ENCODE peak calls at places on chromosomes 1 and 21, in seven cellular contexts. One of them, this sample, is unnamed.
A peak's percentile ranks its signal among the peaks of the same experiment; 100 is the strongest.

GRCh38 chr1:6188466-6188865 is 8.3 kb upstream of the CHD5 start:
- DNase-seq in heart right ventricle: no peak
- DNase-seq in brain microvascular endothelial cell: no peak
- DNase-seq in left ventricle myocardium inferior: no peak
- DNase-seq in esophagus muscularis mucosa: no peak
- DNase-seq in body of pancreas: no peak
- DNase-seq in lower lobe of right lung: no peak
- DNase-seq in this sample: peak; percentile 0

GRCh38 chr21:38286739-38287426 is 30.1 kb downstream of the KCNJ15 start:
- DNase-seq in heart right ventricle: no peak
- DNase-seq in brain microvascular endothelial cell: no peak
- DNase-seq in left ventricle myocardium inferior: no peak
- DNase-seq in esophagus muscularis mucosa: no peak
- DNase-seq in body of pancreas: no peak
- DNase-seq in lower lobe of right lung: no peak
- DNase-seq in this sample: no peak

GRCh38 chr1:3306583-3307285 is 147.7 kb upstream of the ARHGEF16 start:
- DNase-seq in heart right ventricle: no peak
- DNase-seq in brain microvascular endothelial cell: peak; percentile 56
- DNase-seq in left ventricle myocardium inferior: no peak
- DNase-seq in esophagus muscularis mucosa: no peak
- DNase-seq in body of pancreas: no peak
- DNase-seq in lower lobe of right lung: no peak
- DNase-seq in this sample: no peak

GRCh38 chr1:28761189-28761588 is 24.4 kb downstream of the YTHDF2 start:
- DNase-seq in heart right ventricle: no peak
- DNase-seq in brain microvascular endothelial cell: no peak
- DNase-seq in left ventricle myocardium inferior: no peak
- DNase-seq in esophagus muscularis mucosa: no peak
- DNase-seq in body of pancreas: no peak
- DNase-seq in lower lobe of right lung: no peak
- DNase-seq in this sample: no peak

GRCh38 chr1:100879422-100879821 is 15.2 kb downstream of the EXTL2 start:
- DNase-seq in heart right ventricle: no peak
- DNase-seq in brain microvascular endothelial cell: no peak
- DNase-seq in left ventricle myocardium inferior: no peak
- DNase-seq in esophagus muscularis mucosa: no peak
- DNase-seq in body of pancreas: no peak
- DNase-seq in lower lobe of right lung: no peak
- DNase-seq in this sample: no peak

GRCh38 chr1:150346316-150346715 is 17.6 kb upstream of the RPRD2 start:
- DNase-seq in heart right ventricle: no peak
- DNase-seq in brain microvascular endothelial cell: no peak
- DNase-seq in left ventricle myocardium inferior: no peak
- DNase-seq in esophagus muscularis mucosa: no peak
- DNase-seq in body of pancreas: no peak
- DNase-seq in lower lobe of right lung: no peak
- DNase-seq in this sample: no peak

GRCh38 chr1:32893198-32894018 is 7.1 kb downstream of the HPCA start:
- DNase-seq in heart right ventricle: no peak
- DNase-seq in brain microvascular endothelial cell: no peak
- DNase-seq in left ventricle myocardium inferior: peak; percentile 36
- DNase-seq in esophagus muscularis mucosa: no peak
- DNase-seq in body of pancreas: peak; percentile 48
- DNase-seq in lower lobe of right lung: no peak
- DNase-seq in this sample: peak; percentile 43

GRCh38 chr1:32413507-32414185 is 19.4 kb upstream of the BSDC1 start:
- DNase-seq in heart right ventricle: peak; percentile 76
- DNase-seq in brain microvascular endothelial cell: peak; percentile 17
- DNase-seq in left ventricle myocardium inferior: peak; percentile 20
- DNase-seq in esophagus muscularis mucosa: no peak
- DNase-seq in body of pancreas: peak; percentile 47
- DNase-seq in lower lobe of right lung: peak; percentile 47
- DNase-seq in this sample: no peak

GRCh38 chr1:192907545-192908243 is 98.9 kb downstream of the RGS2 start:
- DNase-seq in heart right ventricle: no peak
- DNase-seq in brain microvascular endothelial cell: peak; percentile 53
- DNase-seq in left ventricle myocardium inferior: no peak
- DNase-seq in esophagus muscularis mucosa: no peak
- DNase-seq in body of pancreas: no peak
- DNase-seq in lower lobe of right lung: no peak
- DNase-seq in this sample: no peak

GRCh38 chr1:234925440-234926251 is 203.0 kb downstream of the TOMM20 start:
- DNase-seq in heart right ventricle: no peak
- DNase-seq in brain microvascular endothelial cell: peak; percentile 98
- DNase-seq in left ventricle myocardium inferior: no peak
- DNase-seq in esophagus muscularis mucosa: no peak
- DNase-seq in body of pancreas: peak; percentile 51
- DNase-seq in lower lobe of right lung: no peak
- DNase-seq in this sample: no peak

GRCh38 chr1:101587749-101588148 is 350.9 kb downstream of the S1PR1 start:
- DNase-seq in heart right ventricle: peak; percentile 53
- DNase-seq in brain microvascular endothelial cell: peak; percentile 59
- DNase-seq in left ventricle myocardium inferior: peak; percentile 51
- DNase-seq in esophagus muscularis mucosa: no peak
- DNase-seq in body of pancreas: peak; percentile 27
- DNase-seq in lower lobe of right lung: no peak
- DNase-seq in this sample: peak; percentile 58

GRCh38 chr1:9700340-9700739 is 48.8 kb downstream of the PIK3CD start:
- DNase-seq in heart right ventricle: no peak
- DNase-seq in brain microvascular endothelial cell: peak; percentile 83
- DNase-seq in left ventricle myocardium inferior: no peak
- DNase-seq in esophagus muscularis mucosa: no peak
- DNase-seq in body of pancreas: no peak
- DNase-seq in lower lobe of right lung: no peak
- DNase-seq in this sample: no peak

GRCh38 chr21:14491269-14491681 is 54.8 kb downstream of the SAMSN1 start:
- DNase-seq in heart right ventricle: no peak
- DNase-seq in brain microvascular endothelial cell: no peak
- DNase-seq in left ventricle myocardium inferior: no peak
- DNase-seq in esophagus muscularis mucosa: no peak
- DNase-seq in body of pancreas: no peak
- DNase-seq in lower lobe of right lung: no peak
- DNase-seq in this sample: no peak

GRCh38 chr21:42218836-42219605 is at the start of gene ABCG1:
- DNase-seq in heart right ventricle: no peak
- DNase-seq in brain microvascular endothelial cell: no peak
- DNase-seq in left ventricle myocardium inferior: peak; percentile 54
- DNase-seq in esophagus muscularis mucosa: no peak
- DNase-seq in body of pancreas: peak; percentile 48
- DNase-seq in lower lobe of right lung: peak; percentile 71
- DNase-seq in this sample: peak; percentile 49

GRCh38 chr1:4025752-4026151 is 125.7 kb upstream of the C1orf174 start:
- DNase-seq in heart right ventricle: no peak
- DNase-seq in brain microvascular endothelial cell: no peak
- DNase-seq in left ventricle myocardium inferior: no peak
- DNase-seq in esophagus muscularis mucosa: peak; percentile 82
- DNase-seq in body of pancreas: no peak
- DNase-seq in lower lobe of right lung: no peak
- DNase-seq in this sample: no peak

GRCh38 chr1:16921391-16922185 is at the start of gene CROCC:
- DNase-seq in heart right ventricle: no peak
- DNase-seq in brain microvascular endothelial cell: peak; percentile 37
- DNase-seq in left ventricle myocardium inferior: peak; percentile 25
- DNase-seq in esophagus muscularis mucosa: no peak
- DNase-seq in body of pancreas: peak; percentile 87
- DNase-seq in lower lobe of right lung: peak; percentile 48
- DNase-seq in this sample: peak; percentile 68

GRCh38 chr1:53686371-53687267 is 52.3 kb downstream of the GLIS1 start:
- DNase-seq in heart right ventricle: no peak
- DNase-seq in brain microvascular endothelial cell: peak; percentile 45
- DNase-seq in left ventricle myocardium inferior: no peak
- DNase-seq in esophagus muscularis mucosa: no peak
- DNase-seq in body of pancreas: no peak
- DNase-seq in lower lobe of right lung: no peak
- DNase-seq in this sample: no peak

DNA sequence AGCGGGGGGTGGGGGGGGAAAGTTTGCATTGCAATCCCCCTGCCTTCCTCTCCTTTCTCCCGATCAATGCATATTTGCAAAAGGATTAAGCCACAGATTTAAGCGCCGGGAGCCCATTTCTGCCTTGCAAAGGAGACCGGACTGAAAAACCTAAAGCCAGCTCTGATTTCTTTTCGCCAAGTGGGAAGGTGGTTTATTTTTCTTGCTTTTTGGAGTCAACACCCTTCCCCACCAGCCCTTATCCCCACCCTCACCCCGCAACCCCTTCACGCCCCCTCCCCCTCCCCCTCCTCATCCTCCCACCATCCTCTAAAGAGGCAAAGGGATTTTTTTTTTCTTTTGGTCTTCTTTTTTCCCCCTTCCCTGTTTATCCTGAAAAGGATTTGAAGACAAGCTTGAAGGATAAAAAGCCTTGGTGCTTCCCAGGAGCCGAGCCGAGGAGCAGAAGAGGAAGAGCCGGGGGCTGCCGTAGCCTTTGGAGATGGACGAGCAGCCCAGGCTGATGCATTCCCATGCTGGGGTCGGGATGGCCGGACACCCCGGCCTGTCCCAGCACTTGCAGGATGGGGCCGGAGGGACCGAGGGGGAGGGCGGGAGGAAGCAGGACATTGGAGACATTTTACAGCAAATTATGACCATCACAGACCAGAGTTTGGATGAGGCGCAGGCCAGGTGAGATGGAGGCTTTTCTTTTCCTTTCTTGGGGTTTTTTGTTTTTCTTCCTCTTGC is 522 bp downstream of the PBX1 start:
- DNase-seq in heart right ventricle: peak; percentile 31
- DNase-seq in brain microvascular endothelial cell: no peak
- DNase-seq in left ventricle myocardium inferior: peak; percentile 34
- DNase-seq in esophagus muscularis mucosa: no peak
- DNase-seq in body of pancreas: peak; percentile 23
- DNase-seq in lower lobe of right lung: peak; percentile 51
- DNase-seq in this sample: peak; percentile 71
- H3K4me3 ChIP-seq in heart right ventricle: peak overlapping the region; percentile 56
- H3K4me3 ChIP-seq in brain microvascular endothelial cell: peak overlapping the region; percentile 74
- H3K4me3 ChIP-seq in left ventricle myocardium inferior: peak overlapping the region; percentile 82
- H3K4me3 ChIP-seq in esophagus muscularis mucosa: peak overlapping the region; percentile 86
- H3K4me3 ChIP-seq in body of pancreas: peak overlapping the region; percentile 93
- H3K4me3 ChIP-seq in lower lobe of right lung: peak overlapping the region; percentile 69
- H3K4me3 ChIP-seq in this sample: peak overlapping the region; percentile 85

GRCh38 chr1:1406101-1406820 is 832 bp downstream of the MRPL20 start:
- DNase-seq in heart right ventricle: no peak
- DNase-seq in brain microvascular endothelial cell: no peak
- DNase-seq in left ventricle myocardium inferior: no peak
- DNase-seq in esophagus muscularis mucosa: no peak
- DNase-seq in body of pancreas: no peak
- DNase-seq in lower lobe of right lung: no peak
- DNase-seq in this sample: peak; percentile 52

GRCh38 chr1:1401457-1402010 is 2.4 kb upstream of the CCNL2 start:
- DNase-seq in heart right ventricle: no peak
- DNase-seq in brain microvascular endothelial cell: no peak
- DNase-seq in left ventricle myocardium inferior: no peak
- DNase-seq in esophagus muscularis mucosa: no peak
- DNase-seq in body of pancreas: no peak
- DNase-seq in lower lobe of right lung: no peak
- DNase-seq in this sample: no peak

GRCh38 chr1:1402081-1402900 is 3.2 kb upstream of the CCNL2 start:
- DNase-seq in heart right ventricle: no peak
- DNase-seq in brain microvascular endothelial cell: peak; percentile 46
- DNase-seq in left ventricle myocardium inferior: no peak
- DNase-seq in esophagus muscularis mucosa: no peak
- DNase-seq in body of pancreas: peak; percentile 40
- DNase-seq in lower lobe of right lung: no peak
- DNase-seq in this sample: peak; percentile 34

GRCh38 chr1:1400576-1401456 is 1.7 kb upstream of the CCNL2 start:
- DNase-seq in heart right ventricle: no peak
- DNase-seq in brain microvascular endothelial cell: no peak
- DNase-seq in left ventricle myocardium inferior: no peak
- DNase-seq in esophagus muscularis mucosa: no peak
- DNase-seq in body of pancreas: no peak
- DNase-seq in lower lobe of right lung: no peak
- DNase-seq in this sample: no peak

GRCh38 chr1:1403543-1404112 is 3.5 kb downstream of the MRPL20 start:
- DNase-seq in heart right ventricle: no peak
- DNase-seq in brain microvascular endothelial cell: no peak
- DNase-seq in left ventricle myocardium inferior: no peak
- DNase-seq in esophagus muscularis mucosa: no peak
- DNase-seq in body of pancreas: no peak
- DNase-seq in lower lobe of right lung: no peak
- DNase-seq in this sample: no peak
- H3K36me3 ChIP-seq in heart right ventricle: peaks cover 57% of the 10 kb centered on the region
- H3K36me3 ChIP-seq in brain microvascular endothelial cell: peaks cover 33% of the 10 kb centered on the region
- H3K36me3 ChIP-seq in left ventricle myocardium inferior: peaks cover 52% of the 10 kb centered on the region
- H3K36me3 ChIP-seq in esophagus muscularis mucosa: peaks cover 53% of the 10 kb centered on the region
- H3K36me3 ChIP-seq in body of pancreas: peaks cover 5% of the 10 kb centered on the region
- H3K36me3 ChIP-seq in lower lobe of right lung: peaks cover 58% of the 10 kb centered on the region
- H3K36me3 ChIP-seq in this sample: peaks cover 10% of the 10 kb centered on the region

DNA sequence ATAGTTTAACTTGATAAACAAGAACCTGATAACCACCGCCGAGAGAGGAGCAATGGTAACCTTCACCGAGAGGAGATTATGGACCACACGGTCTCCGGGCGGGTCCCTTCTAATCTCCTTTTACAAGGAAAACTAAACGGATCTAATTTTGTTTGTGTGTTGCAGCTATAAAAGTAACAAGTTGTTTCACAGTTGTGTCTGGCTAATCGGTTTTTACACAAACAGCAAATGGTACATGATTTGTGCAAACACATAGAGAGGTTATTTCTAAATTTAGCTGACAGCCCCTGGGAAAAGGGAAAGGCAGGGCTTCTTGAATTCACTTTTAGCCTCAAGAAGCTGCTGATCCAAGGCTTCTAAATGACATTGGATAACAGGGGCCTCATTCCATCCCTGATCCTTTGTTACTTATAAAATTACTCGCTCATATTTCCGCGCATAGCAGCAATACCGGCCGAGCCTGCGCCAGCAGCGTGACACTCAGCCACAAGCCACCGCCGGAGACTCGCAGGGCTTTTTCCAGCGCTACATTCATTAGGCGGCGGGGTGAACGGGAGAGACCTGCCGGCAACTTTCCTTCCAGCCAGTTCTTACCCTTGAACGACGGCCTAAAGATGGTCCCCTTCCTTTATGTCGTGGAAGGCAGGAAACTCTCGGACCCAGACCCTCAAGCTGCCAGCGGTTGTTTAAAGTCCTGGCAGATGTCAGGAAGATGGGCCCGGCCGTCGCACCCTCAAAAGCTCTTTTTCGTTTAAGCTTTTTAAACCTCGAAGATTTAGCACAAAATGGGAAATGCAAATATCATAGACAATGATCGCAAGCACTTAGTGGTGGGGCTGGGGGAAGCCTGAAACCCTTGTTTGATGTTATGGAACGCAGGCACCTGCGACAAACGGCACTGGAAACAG is 4.4 kb downstream of the FOXD3 start:
- DNase-seq in heart right ventricle: no peak
- DNase-seq in brain microvascular endothelial cell: no peak
- DNase-seq in left ventricle myocardium inferior: no peak
- DNase-seq in esophagus muscularis mucosa: no peak
- DNase-seq in body of pancreas: no peak
- DNase-seq in lower lobe of right lung: no peak
- DNase-seq in this sample: no peak
- H3K4me3 ChIP-seq in heart right ventricle: peak overlapping the region; percentile 12
- H3K4me3 ChIP-seq in brain microvascular endothelial cell: peak overlapping the region; percentile 9
- H3K4me3 ChIP-seq in left ventricle myocardium inferior: peak overlapping the region; percentile 7
- H3K4me3 ChIP-seq in esophagus muscularis mucosa: peak overlapping the region; percentile 13
- H3K4me3 ChIP-seq in body of pancreas: no peak overlapping the region
- H3K4me3 ChIP-seq in lower lobe of right lung: no peak overlapping the region
- H3K4me3 ChIP-seq in this sample: peak overlapping the region; percentile 12

DNA sequence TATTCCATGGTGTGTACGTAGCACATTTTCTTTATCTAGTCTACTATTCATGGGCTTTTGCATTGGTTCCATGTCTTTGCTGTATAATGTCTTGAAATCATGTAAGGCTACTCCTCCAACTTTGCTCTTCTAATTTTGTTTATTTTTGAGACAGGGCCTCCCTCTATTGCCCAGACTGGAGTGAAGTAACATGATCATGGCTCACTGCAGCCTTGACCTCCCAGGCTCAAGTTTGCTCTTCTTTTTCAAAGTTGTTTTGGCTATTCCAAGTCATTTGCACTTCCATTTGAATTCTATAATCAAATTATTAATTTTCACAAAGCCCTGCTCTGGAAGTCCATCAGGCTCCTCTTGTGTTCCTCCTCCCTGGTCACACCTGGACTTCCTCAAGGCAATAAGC is 90.2 kb upstream of the SGIP1 start:
- DNase-seq in heart right ventricle: no peak
- DNase-seq in brain microvascular endothelial cell: no peak
- DNase-seq in left ventricle myocardium inferior: no peak
- DNase-seq in esophagus muscularis mucosa: no peak
- DNase-seq in body of pancreas: no peak
- DNase-seq in lower lobe of right lung: no peak
- DNase-seq in this sample: no peak
- H3K36me3 ChIP-seq in heart right ventricle: no peaks in the 10 kb centered on the region
- H3K36me3 ChIP-seq in brain microvascular endothelial cell: no peaks in the 10 kb centered on the region
- H3K36me3 ChIP-seq in left ventricle myocardium inferior: no peaks in the 10 kb centered on the region
- H3K36me3 ChIP-seq in esophagus muscularis mucosa: no peaks in the 10 kb centered on the region
- H3K36me3 ChIP-seq in body of pancreas: no peaks in the 10 kb centered on the region
- H3K36me3 ChIP-seq in lower lobe of right lung: no peaks in the 10 kb centered on the region
- H3K36me3 ChIP-seq in this sample: no peaks in the 10 kb centered on the region